ENCODE peak calls at places on chromosomes 11 and 22, in seven cellular contexts. P, V, G, B, X, E and R are unnamed samples.

GRCh38 chr11:19642185-19642591 is 70.4 kb upstream of the NAV2 start:
- DNase-seq in E (no peak), X (no peak), B (no peak), P (no peak), V (no peak), G (no peak), R (no peak)

GRCh38 chr11:47161134-47161854 is 15.4 kb downstream of the ARFGAP2 start:
- DNase-seq in G (peak; percentile 17), E (peak; percentile 59), V (no peak), X (peak; percentile 78), P (peak; percentile 69), B (peak; percentile 64), R (peak; percentile 73)

GRCh38 chr11:111376453-111376871 is 2.6 kb downstream of the POU2AF1 start:
- DNase-seq in P (no peak), X (peak; percentile 87), G (no peak), B (no peak), V (no peak), E (no peak), R (no peak)

GRCh38 chr22:40721266-40721665 is 42.0 kb downstream of the MCHR1 start:
- DNase-seq in X (no peak), P (no peak), B (no peak), E (no peak), V (no peak), G (no peak), R (peak; percentile 38)

GRCh38 chr22:17112491-17113042 is 8.6 kb downstream of the TMEM121B start:
- DNase-seq in E (no peak), X (no peak), G (no peak), V (no peak), P (no peak), B (no peak), R (peak; percentile 45)

GRCh38 chr22:20522134-20522827 is 14.9 kb downstream of the MED15 start:
- DNase-seq in G (no peak), B (no peak), P (no peak), E (no peak), V (no peak), X (no peak), R (no peak)

GRCh38 chr11:10669258-10670033 is 24.1 kb downstream of the IRAG1 start:
- DNase-seq in X (no peak), G (no peak), V (no peak), E (no peak), P (no peak), B (no peak), R (peak; percentile 23)

GRCh38 chr11:111046291-111046690 is 199.2 kb upstream of the POU2AF2 start:
- DNase-seq in V (no peak), E (no peak), G (no peak), P (no peak), X (no peak), B (no peak), R (no peak)

GRCh38 chr11:79296113-79296512 is 144.7 kb downstream of the TENM4 start:
- DNase-seq in V (no peak), X (no peak), P (no peak), G (no peak), E (no peak), B (no peak), R (peak; percentile 46)